ENCODE peak calls at places on chromosomes 7 and 10, in nine cellular contexts. One of them, this sample, is unnamed.
A peak's percentile ranks its signal among the peaks of the same experiment; 100 is the strongest.

GRCh38 chr10:131726460-131726861 is 174.3 kb upstream of the PPP2R2D start:
- DNase-seq in adipocyte: no peak
- DNase-seq in CD14-positive monocyte: peak; percentile 36
- DNase-seq in Daoy: peak; percentile 63
- DNase-seq in occipital lobe: no peak
- DNase-seq in astrocyte of the cerebellum: no peak
- DNase-seq in Right ventricle myocardium superior: peak; percentile 80
- DNase-seq in K562: no peak
- DNase-seq in lower leg skin: peak; percentile 82
- DNase-seq in this sample: peak; percentile 14

GRCh38 chr7:116731737-116732335 is 59.8 kb downstream of the MET start:
- DNase-seq in astrocyte of the cerebellum: no peak
- DNase-seq in adipocyte: no peak
- DNase-seq in lower leg skin: no peak
- DNase-seq in Daoy: no peak
- DNase-seq in Right ventricle myocardium superior: no peak
- DNase-seq in K562: no peak
- DNase-seq in occipital lobe: no peak
- DNase-seq in CD14-positive monocyte: no peak
- DNase-seq in this sample: no peak

GRCh38 chr7:119175916-119176627 is 951.6 kb downstream of the ANKRD7 start:
- DNase-seq in lower leg skin: peak; percentile 82
- DNase-seq in K562: peak; percentile 21
- DNase-seq in Daoy: peak; percentile 15
- DNase-seq in astrocyte of the cerebellum: peak; percentile 54
- DNase-seq in adipocyte: peak; percentile 71
- DNase-seq in Right ventricle myocardium superior: no peak
- DNase-seq in occipital lobe: peak; percentile 4
- DNase-seq in CD14-positive monocyte: no peak
- DNase-seq in this sample: peak; percentile 50

GRCh38 chr10:19966751-19967150 is 150.5 kb downstream of the PLXDC2 start:
- DNase-seq in Daoy: no peak
- DNase-seq in Right ventricle myocardium superior: no peak
- DNase-seq in astrocyte of the cerebellum: no peak
- DNase-seq in occipital lobe: no peak
- DNase-seq in CD14-positive monocyte: no peak
- DNase-seq in lower leg skin: no peak
- DNase-seq in adipocyte: no peak
- DNase-seq in K562: no peak
- DNase-seq in this sample: no peak

GRCh38 chr10:25191162-25191895 is 16.5 kb downstream of the GPR158 start:
- DNase-seq in K562: no peak
- DNase-seq in Right ventricle myocardium superior: no peak
- DNase-seq in lower leg skin: no peak
- DNase-seq in occipital lobe: no peak
- DNase-seq in astrocyte of the cerebellum: no peak
- DNase-seq in CD14-positive monocyte: no peak
- DNase-seq in adipocyte: no peak
- DNase-seq in Daoy: no peak
- DNase-seq in this sample: no peak

GRCh38 chr7:14836571-14837189 is 65.9 kb downstream of the DGKB start:
- DNase-seq in astrocyte of the cerebellum: peak; percentile 71
- DNase-seq in adipocyte: peak; percentile 90
- DNase-seq in Daoy: peak; percentile 75
- DNase-seq in Right ventricle myocardium superior: peak; percentile 48
- DNase-seq in lower leg skin: no peak
- DNase-seq in K562: no peak
- DNase-seq in occipital lobe: peak; percentile 44
- DNase-seq in CD14-positive monocyte: no peak
- DNase-seq in this sample: no peak

GRCh38 chr10:70341016-70341415 is 41.4 kb downstream of the LRRC20 start:
- DNase-seq in adipocyte: no peak
- DNase-seq in K562: no peak
- DNase-seq in CD14-positive monocyte: no peak
- DNase-seq in Daoy: no peak
- DNase-seq in occipital lobe: no peak
- DNase-seq in lower leg skin: no peak
- DNase-seq in Right ventricle myocardium superior: no peak
- DNase-seq in astrocyte of the cerebellum: no peak
- DNase-seq in this sample: no peak

GRCh38 chr10:110207805-110208613 is 604 bp downstream of the MXI1 start:
- DNase-seq in Right ventricle myocardium superior: peak; percentile 66
- DNase-seq in CD14-positive monocyte: no peak
- DNase-seq in K562: peak; percentile 38
- DNase-seq in lower leg skin: peak; percentile 91
- DNase-seq in astrocyte of the cerebellum: no peak
- DNase-seq in adipocyte: peak; percentile 73
- DNase-seq in occipital lobe: no peak
- DNase-seq in Daoy: peak; percentile 23
- DNase-seq in this sample: peak; percentile 44

GRCh38 chr10:61987951-61988379 is 86.5 kb downstream of the ARID5B start:
- DNase-seq in astrocyte of the cerebellum: no peak
- DNase-seq in K562: no peak
- DNase-seq in lower leg skin: no peak
- DNase-seq in adipocyte: peak; percentile 31
- DNase-seq in Right ventricle myocardium superior: no peak
- DNase-seq in CD14-positive monocyte: no peak
- DNase-seq in occipital lobe: no peak
- DNase-seq in Daoy: no peak
- DNase-seq in this sample: no peak

GRCh38 chr7:124692420-124692819 is 73.2 kb downstream of the GPR37 start:
- DNase-seq in lower leg skin: no peak
- DNase-seq in K562: no peak
- DNase-seq in Daoy: peak; percentile 21
- DNase-seq in Right ventricle myocardium superior: no peak
- DNase-seq in occipital lobe: no peak
- DNase-seq in CD14-positive monocyte: no peak
- DNase-seq in astrocyte of the cerebellum: no peak
- DNase-seq in adipocyte: no peak
- DNase-seq in this sample: no peak

This sample was measured in head of caudate nucleus.